ENCODE peak calls at places on chromosomes 3 and 15, in four cellular contexts. J is SK-N-SH, B is HepG2, A is K562. D is an unnamed sample.

GRCh38 chr3:112653881-112654300 is 12.9 kb upstream of the CCDC80 start:
- DNase-seq in J (no peak), B (no peak), A (no peak), D (no peak)

GRCh38 chr3:12343091-12343494 is 54.2 kb downstream of the PPARG start:
- DNase-seq in J (peak; percentile 16), B (no peak), A (no peak), D (no peak)

GRCh38 chr3:136141296-136141785 is 54.8 kb downstream of the MSL2 start:
- DNase-seq in J (no peak), B (no peak), A (no peak), D (no peak)

GRCh38 chr3:32297366-32297765 is 58.9 kb downstream of the CMTM8 start:
- DNase-seq in J (no peak), B (no peak), A (no peak), D (no peak)

GRCh38 chr15:65044724-65045481 is at the start of gene SLC51B:
- DNase-seq in J (no peak), B (peak; percentile 99), A (peak; percentile 18), D (no peak)

GRCh38 chr3:113018461-113019181 is 27.8 kb downstream of the GTPBP8 start:
- DNase-seq in J (peak; percentile 6), B (no peak), A (peak; percentile 6), D (no peak)

GRCh38 chr15:100786139-100786531 is 93.5 kb upstream of the ALDH1A3 start:
- DNase-seq in J (no peak), B (no peak), A (no peak), D (no peak)

GRCh38 chr3:157023211-157023610 is 136.7 kb downstream of the CCNL1 start:
- DNase-seq in J (no peak), B (no peak), A (no peak), D (no peak)

GRCh38 chr3:156488771-156489170 is 66.1 kb downstream of the SSR3 start:
- DNase-seq in J (no peak), B (no peak), A (peak; percentile 44), D (no peak)

GRCh38 chr15:64981812-64982431 is 7.8 kb downstream of the SPG21 start:
- DNase-seq in J (no peak), B (peak; percentile 51), A (no peak), D (no peak)

GRCh38 chr15:60745469-60745971 is 266.6 kb upstream of the ICE2 start:
- DNase-seq in J (no peak), B (no peak), A (no peak), D (no peak)

GRCh38 chr3:113498221-113499005 is 16.5 kb downstream of the SPICE1 start:
- DNase-seq in J (no peak), B (no peak), A (no peak), D (no peak)

GRCh38 chr15:68642491-68642845 is 63.7 kb downstream of the CORO2B start:
- DNase-seq in J (no peak), B (no peak), A (no peak), D (no peak)

GRCh38 chr3:13192471-13193213 is 119.4 kb upstream of the IQSEC1 start:
- DNase-seq in J (peak; percentile 80), B (peak; percentile 35), A (peak; percentile 20), D (no peak)

GRCh38 chr3:69309810-69310209 is 76.1 kb downstream of the FRMD4B start:
- DNase-seq in J (peak; percentile 22), B (peak; percentile 18), A (peak; percentile 8), D (no peak)

GRCh38 chr15:34252545-34252944 is 27.7 kb downstream of the EMC4 start:
- DNase-seq in J (no peak), B (no peak), A (peak; percentile 56), D (no peak)

GRCh38 chr3:43288366-43288765 is 2.0 kb downstream of the SNRK start:
- DNase-seq in J (no peak), B (no peak), A (no peak), D (no peak)

GRCh38 chr15:73809728-73810501 is 56.8 kb upstream of the INSYN1 start:
- DNase-seq in J (peak; percentile 71), B (no peak), A (no peak), D (no peak)

GRCh38 chr3:117874028-117874765 is 1160.4 kb downstream of the IGSF11 start:
- DNase-seq in J (no peak), B (no peak), A (no peak), D (no peak)

GRCh38 chr3:32626650-32627049 is 56.0 kb upstream of the DYNC1LI1 start:
- DNase-seq in J (no peak), B (no peak), A (no peak), D (no peak)

GRCh38 chr3:127745656-127746399 is 73.1 kb downstream of the ABTB1 start:
- DNase-seq in J (no peak), B (no peak), A (no peak), D (no peak)

GRCh38 chr3:113285226-113285625 is 73.9 kb downstream of the BOC start:
- DNase-seq in J (no peak), B (no peak), A (no peak), D (no peak)

GRCh38 chr3:142087676-142088075 is 61.7 kb downstream of the TFDP2 start:
- DNase-seq in J (no peak), B (no peak), A (no peak), D (no peak)

GRCh38 chr15:70669966-70670658 is 93.2 kb downstream of the UACA start:
- DNase-seq in J (peak; percentile 4), B (peak; percentile 12), A (peak; percentile 12), D (no peak)

GRCh38 chr15:66865622-66866611 is 163.9 kb downstream of the SMAD6 start:
- DNase-seq in J (no peak), B (no peak), A (no peak), D (peak; percentile 41)

GRCh38 chr15:75371486-75371885 is 3.1 kb upstream of the MAN2C1 start:
- DNase-seq in J (no peak), B (no peak), A (no peak), D (no peak)

GRCh38 chr15:89442671-89443307 is 53.6 kb downstream of the RHCG start:
- DNase-seq in J (peak; percentile 88), B (peak; percentile 31), A (peak; percentile 74), D (no peak)

GRCh38 chr3:129996073-129996472 is 21.6 kb downstream of the TRH start:
- DNase-seq in J (no peak), B (no peak), A (no peak), D (no peak)

GRCh38 chr3:197380786-197381185 is 82.4 kb upstream of the DLG1 start:
- DNase-seq in J (peak; percentile 2), B (no peak), A (peak; percentile 11), D (no peak)

GRCh38 chr3:186339180-186339912 is 22.7 kb downstream of the DGKG start:
- DNase-seq in J (no peak), B (no peak), A (no peak), D (no peak)

GRCh38 chr3:186340211-186340610 is 21.8 kb downstream of the DGKG start:
- DNase-seq in J (no peak), B (no peak), A (no peak), D (no peak)

DNA sequence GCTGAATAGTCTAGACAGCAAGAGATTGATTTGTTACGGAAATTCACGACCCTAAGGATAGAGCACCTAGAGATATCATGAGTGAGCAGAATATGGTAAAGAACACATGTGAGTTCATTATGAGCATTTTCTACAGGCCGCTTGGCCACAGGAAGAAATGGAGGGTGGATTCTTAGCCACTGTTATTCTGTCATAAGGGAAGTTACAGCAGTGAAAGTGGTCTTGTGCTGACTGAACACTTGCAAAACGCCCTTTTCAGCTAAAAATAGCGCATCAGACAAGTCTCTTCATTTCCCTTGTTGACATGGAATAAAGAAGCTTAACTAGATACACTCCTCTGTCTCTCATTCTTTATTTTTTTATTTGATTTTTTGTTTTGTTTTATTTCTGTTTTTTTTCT is 19.8 kb downstream of the DGKG start:
- DNase-seq in J (no peak), B (no peak), A (no peak), D (no peak)
- TF ChIP-seq MXI1 in J (no peak), B (no peak), A (no peak), D (no peak)

GRCh38 chr3:148681080-148681479 is 16.6 kb upstream of the AGTR1 start:
- DNase-seq in J (no peak), B (no peak), A (no peak), D (no peak)
- TF ChIP-seq YY1 in J (no peak), B (no peak), A (no peak), D (no peak)

GRCh38 chr3:16936233-16936632 is 51.5 kb downstream of the PLCL2 start:
- DNase-seq in J (no peak), B (no peak), A (peak; percentile 80), D (no peak)
- TF ChIP-seq MXI1 in J (no peak), B (no peak), A (peak; percentile 8), D (no peak)

GRCh38 chr15:92012368-92012629 is 158.8 kb downstream of the SLCO3A1 start:
- DNase-seq in J (no peak), B (no peak), A (no peak), D (no peak)
- TF ChIP-seq YY1 in J (no peak), B (no peak), A (no peak), D (no peak)

GRCh38 chr3:50122071-50122470 is 33.1 kb upstream of the SEMA3F start:
- DNase-seq in J (no peak), B (peak; percentile 14), A (no peak), D (no peak)

GRCh38 chr3:50122661-50123391 is 32.3 kb upstream of the SEMA3F start:
- DNase-seq in J (peak; percentile 43), B (no peak), A (no peak), D (no peak)

GRCh38 chr3:50120364-50121095 is 31.8 kb downstream of the RBM5 start:
- DNase-seq in J (no peak), B (no peak), A (no peak), D (no peak)

GRCh38 chr3:50119786-50120185 is 31.1 kb downstream of the RBM5 start:
- DNase-seq in J (no peak), B (no peak), A (no peak), D (no peak)

DNA sequence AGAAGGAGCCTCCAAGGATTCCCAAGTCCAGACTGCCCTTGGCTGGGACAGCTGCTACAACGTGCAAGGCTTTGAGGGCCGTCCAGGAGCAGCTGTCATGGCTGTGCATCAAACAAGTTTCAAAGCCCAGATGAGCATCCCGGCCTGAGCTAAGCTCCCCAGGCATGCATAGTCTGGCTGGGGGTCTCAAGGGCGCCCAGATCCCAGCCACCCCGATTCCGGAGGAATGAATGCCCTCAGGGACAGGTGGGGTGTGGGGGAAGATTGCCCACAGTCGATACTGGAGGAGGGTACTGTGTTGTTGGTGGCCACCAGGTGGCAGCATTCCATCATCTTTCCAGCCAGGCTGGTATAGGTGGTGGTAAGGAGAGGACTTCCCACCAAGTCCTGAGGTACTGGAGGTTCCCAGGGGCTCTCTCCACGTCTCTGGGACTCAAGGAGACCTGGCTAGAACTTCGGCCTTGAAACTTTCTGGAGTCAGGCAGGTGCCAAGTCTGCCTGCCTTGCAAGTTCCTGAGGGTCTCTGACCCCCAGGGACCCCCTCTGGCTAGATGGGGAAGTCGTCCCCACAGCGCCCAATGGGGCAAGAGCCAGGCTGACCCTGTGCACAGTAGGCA is 32.8 kb downstream of the RBM5 start:
- DNase-seq in J (peak; percentile 89), B (peak; percentile 70), A (peak; percentile 79), D (peak; percentile 16)
- TF ChIP-seq MXI1 in J (no peak), B (peak; percentile 13), A (no peak), D (no peak)

DNA sequence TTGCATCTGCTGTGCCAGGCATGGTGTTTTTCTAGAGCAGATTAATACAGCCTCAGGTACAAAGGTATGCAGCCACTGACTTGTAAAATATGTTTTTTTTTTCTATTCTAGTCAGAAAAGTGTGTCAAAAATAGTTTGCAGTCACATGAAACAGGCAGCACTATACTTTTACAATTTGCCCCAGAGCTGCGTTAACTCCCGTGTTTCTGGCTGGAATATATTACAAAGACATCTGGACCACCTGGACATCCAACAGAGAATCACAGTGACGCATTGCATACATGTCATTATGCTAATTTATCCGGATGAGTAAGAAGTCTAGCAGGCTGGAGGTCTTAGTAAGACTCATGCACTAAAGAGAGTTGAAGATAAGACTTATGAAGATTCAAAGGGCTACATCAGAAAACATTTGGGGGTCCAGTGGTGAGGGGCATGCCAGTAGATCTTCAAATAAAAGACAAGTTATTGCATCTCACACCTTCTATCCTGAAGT is 39.2 kb upstream of the STRIT1 start:
- DNase-seq in J (no peak), B (no peak), A (no peak), D (no peak)
- TF ChIP-seq YY1 in J (no peak), B (no peak), A (no peak), D (no peak)